ENCODE peak calls at places on chromosomes 2 and 18, in four cellular contexts. N is colonic mucosa, C is GM23338, T is pancreas. Q is an unnamed sample.

GRCh38 chr2:163719278-163719677 is 16.5 kb downstream of the FIGN start:
- DNase-seq in N (no peak), C (no peak), T (no peak), Q (no peak)

GRCh38 chr2:40348665-40349064 is 103.2 kb downstream of the SLC8A1 start:
- DNase-seq in N (no peak), C (no peak), T (no peak), Q (no peak)

GRCh38 chr18:31513189-31513907 is 15.4 kb downstream of the DSG2 start:
- DNase-seq in N (no peak), C (no peak), T (no peak), Q (no peak)

GRCh38 chr2:208726242-208726641 is 319.6 kb downstream of the PTH2R start:
- DNase-seq in N (no peak), C (no peak), T (no peak), Q (no peak)

GRCh38 chr2:27379840-27380625 is 501 bp downstream of the ZNF513 start:
- DNase-seq in N (peak; percentile 77), C (peak; percentile 42), T (no peak), Q (peak; percentile 53)

GRCh38 chr18:30093376-30093775 is 949.2 kb downstream of the DSC3 start:
- DNase-seq in N (no peak), C (no peak), T (no peak), Q (no peak)

GRCh38 chr18:61921621-61922235 is 28.9 kb upstream of the RNF152 start:
- DNase-seq in N (no peak), C (peak; percentile 4), T (no peak), Q (no peak)

GRCh38 chr2:188345020-188345419 is 53.3 kb downstream of the GULP1 start:
- DNase-seq in N (no peak), C (no peak), T (no peak), Q (no peak)

GRCh38 chr2:232783278-232783677 is 6.9 kb upstream of the KCNJ13 start:
- DNase-seq in N (no peak), C (no peak), T (no peak), Q (no peak)

GRCh38 chr2:49105506-49105905 is 48.8 kb downstream of the FSHR start:
- DNase-seq in N (no peak), C (peak; percentile 3), T (no peak), Q (no peak)

GRCh38 chr2:133862400-133862977 is 294.2 kb upstream of the NCKAP5 start:
- DNase-seq in N (no peak), C (no peak), T (no peak), Q (no peak)

GRCh38 chr2:167187910-167188595 is 299.8 kb downstream of the XIRP2 start:
- DNase-seq in N (no peak), C (no peak), T (no peak), Q (no peak)

GRCh38 chr18:55396267-55396905 is 191.6 kb downstream of the TCF4 start:
- DNase-seq in N (no peak), C (no peak), T (no peak), Q (no peak)

GRCh38 chr2:170713280-170714155 is 1.6 kb upstream of the SP5 start:
- DNase-seq in N (peak; percentile 20), C (peak; percentile 37), T (no peak), Q (no peak)

GRCh38 chr2:136131961-136132839 is 14.3 kb upstream of the CXCR4 start:
- DNase-seq in N (peak; percentile 22), C (no peak), T (no peak), Q (no peak)

GRCh38 chr2:29260151-29260772 is 145.0 kb downstream of the CLIP4 start:
- DNase-seq in N (no peak), C (no peak), T (no peak), Q (no peak)

GRCh38 chr2:31333527-31334183 is 80.9 kb downstream of the XDH start:
- DNase-seq in N (peak; percentile 82), C (peak; percentile 96), T (peak; percentile 82), Q (peak; percentile 51)

GRCh38 chr2:136917281-136917680 is 151.9 kb downstream of the THSD7B start:
- DNase-seq in N (no peak), C (peak; percentile 29), T (no peak), Q (no peak)

GRCh38 chr2:207167129-207167923 is 1.6 kb upstream of the KLF7 start:
- DNase-seq in N (no peak), C (no peak), T (no peak), Q (no peak)

GRCh38 chr2:171160630-171161424 is at the start of gene TLK1:
- DNase-seq in N (peak; percentile 78), C (peak; percentile 82), T (peak; percentile 78), Q (no peak)

GRCh38 chr2:238947920-238948710 is 100.2 kb downstream of the TWIST2 start:
- DNase-seq in N (peak; percentile 31), C (peak; percentile 10), T (no peak), Q (no peak)

DNA sequence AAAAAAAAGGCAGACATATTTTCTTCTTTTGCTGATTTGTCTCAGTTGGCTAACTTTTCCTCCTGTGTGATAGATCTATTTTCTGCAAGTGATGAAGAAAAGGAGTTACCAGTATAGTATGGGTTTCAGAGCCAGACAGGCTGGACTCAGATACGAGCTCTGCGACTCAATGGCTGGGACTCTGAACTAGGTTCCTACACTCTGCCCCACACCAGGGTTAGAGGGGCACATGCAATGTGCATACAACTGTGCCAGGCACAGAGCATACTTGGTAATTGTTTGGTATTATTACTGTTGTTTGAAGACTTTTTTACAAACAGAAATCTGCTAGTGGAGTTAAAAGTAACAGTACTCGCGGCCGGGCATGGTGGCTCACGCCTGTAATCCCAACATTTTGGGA is 21.8 kb downstream of the RNF149 start:
- DNase-seq in N (no peak), C (no peak), T (no peak), Q (no peak)
- H3K27ac ChIP-seq in N (no peak overlapping the region), C (no peak overlapping the region), T (no peak overlapping the region), Q (no peak overlapping the region)

DNA sequence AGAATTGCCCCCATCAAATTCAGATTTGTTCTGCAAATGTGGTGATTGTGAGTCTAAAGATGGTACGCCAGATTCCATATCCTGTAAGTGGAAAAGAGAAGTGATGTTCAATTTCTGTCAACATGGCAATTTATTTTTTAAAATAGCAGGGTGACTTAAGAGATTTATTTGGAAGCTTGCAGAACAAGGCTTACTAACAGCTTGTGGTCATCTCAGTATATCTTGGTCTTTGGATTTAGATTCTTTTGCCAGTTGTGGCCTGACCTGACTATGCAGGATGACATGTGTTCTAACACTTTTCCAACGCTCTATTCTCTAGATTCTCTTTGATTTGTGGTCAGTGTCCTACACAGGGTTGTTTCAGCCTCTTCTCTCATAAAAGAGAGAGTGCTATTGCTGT is 74.4 kb downstream of the MAP3K20 start:
- DNase-seq in N (no peak), C (no peak), T (no peak), Q (no peak)
- H3K4me1 ChIP-seq in N (no peaks in the 10 kb centered on the region), C (peaks cover 13% of the 10 kb centered on the region), T (no peaks in the 10 kb centered on the region), Q (peaks cover 13% of the 10 kb centered on the region)

GRCh38 chr18:13381331-13381730 is 162.8 kb downstream of the LDLRAD4 start:
- DNase-seq in N (no peak), C (no peak), T (no peak), Q (no peak)

GRCh38 chr18:13382683-13382989 is 164.1 kb downstream of the LDLRAD4 start:
- DNase-seq in N (no peak), C (no peak), T (no peak), Q (no peak)

GRCh38 chr18:13380671-13381070 is 162.1 kb downstream of the LDLRAD4 start:
- DNase-seq in N (no peak), C (no peak), T (no peak), Q (no peak)

GRCh38 chr18:13381907-13382682 is 163.5 kb downstream of the LDLRAD4 start:
- DNase-seq in N (peak; percentile 55), C (no peak), T (peak; percentile 42), Q (peak; percentile 46)

DNA sequence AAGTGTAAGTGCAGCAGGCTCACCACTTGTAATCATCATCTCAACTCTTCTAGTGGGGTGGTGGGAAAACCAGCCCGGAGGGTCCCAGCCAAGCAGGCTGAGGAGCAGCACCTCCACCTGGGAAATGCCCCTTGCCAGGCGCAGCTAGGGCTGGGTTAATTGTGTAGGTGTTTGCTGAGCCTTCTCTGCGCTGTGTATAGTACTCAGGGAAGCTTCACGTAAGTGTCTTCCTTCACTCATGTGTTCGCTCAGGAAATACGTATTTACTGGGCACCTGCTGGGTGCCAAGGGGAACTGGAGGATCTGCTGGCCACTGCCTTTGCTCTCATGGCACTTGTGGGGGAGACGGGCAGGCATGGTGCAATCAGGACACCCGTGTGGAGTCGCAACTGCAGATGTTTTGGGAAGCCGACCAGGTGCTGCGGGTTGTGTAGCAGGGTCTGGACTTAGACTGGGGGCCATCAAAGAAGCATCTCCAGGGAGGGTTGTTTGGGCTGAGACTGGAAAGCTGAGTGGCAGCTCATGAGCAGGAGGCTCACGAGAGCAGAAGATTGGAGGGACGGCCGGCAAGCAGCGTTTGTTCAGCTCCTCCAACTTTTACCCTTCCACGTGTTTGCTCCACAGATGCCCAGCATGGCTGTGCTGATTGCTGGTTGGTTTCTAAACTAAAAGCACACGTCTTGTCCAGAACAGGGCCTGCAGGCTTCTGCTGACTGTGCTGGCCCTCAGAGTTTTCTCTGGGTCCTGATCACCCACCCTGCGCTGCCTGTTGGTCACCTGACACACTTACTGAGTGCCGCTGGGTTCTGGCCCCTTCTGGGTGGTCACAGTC is 164.6 kb downstream of the LDLRAD4 start:
- DNase-seq in N (no peak), C (no peak), T (no peak), Q (no peak)
- H3K27ac ChIP-seq in N (peak overlapping the region; percentile 18), C (no peak overlapping the region), T (peak overlapping the region; percentile 60), Q (peak overlapping the region; percentile 88)

GRCh38 chr2:236974206-236974605 is 111.5 kb upstream of the COPS8 start:
- DNase-seq in N (no peak), C (no peak), T (no peak), Q (no peak)
- H3K4me1 ChIP-seq in N (no peaks in the 10 kb centered on the region), C (peaks cover 16% of the 10 kb centered on the region), T (no peaks in the 10 kb centered on the region), Q (no peaks in the 10 kb centered on the region)

DNA sequence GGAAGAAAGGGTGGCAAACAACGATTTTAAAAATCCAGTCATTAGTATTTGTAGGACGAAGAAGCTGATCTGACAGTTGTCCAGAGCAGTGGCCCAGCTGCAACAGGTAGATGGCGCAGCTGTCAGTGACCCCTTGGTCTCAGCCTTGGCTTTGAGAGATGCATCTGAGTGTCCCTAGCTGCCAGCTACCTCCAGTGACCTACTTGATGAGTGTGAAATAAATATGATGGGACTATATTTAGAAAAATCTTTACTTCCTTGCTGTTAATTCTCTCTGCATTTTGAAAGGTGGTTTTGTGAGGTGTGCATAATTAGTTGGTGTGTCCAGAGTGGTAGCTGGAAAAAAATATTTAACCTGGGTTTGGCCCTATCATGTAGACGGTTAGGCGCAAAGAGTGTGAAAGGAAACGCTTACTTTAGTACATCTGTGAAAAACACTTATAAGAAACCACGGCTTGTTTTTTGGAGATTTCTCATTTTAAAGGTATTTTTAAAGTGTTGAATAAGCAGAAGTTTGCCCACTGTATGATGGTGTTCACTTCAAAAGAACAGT is 962 bp downstream of the INPP1 start:
- DNase-seq in N (peak; percentile 75), C (peak; percentile 55), T (peak; percentile 48), Q (no peak)
- H3K27ac ChIP-seq in N (peak overlapping the region; percentile 91), C (no peak overlapping the region), T (peak overlapping the region; percentile 85), Q (peak overlapping the region; percentile 95)

DNA sequence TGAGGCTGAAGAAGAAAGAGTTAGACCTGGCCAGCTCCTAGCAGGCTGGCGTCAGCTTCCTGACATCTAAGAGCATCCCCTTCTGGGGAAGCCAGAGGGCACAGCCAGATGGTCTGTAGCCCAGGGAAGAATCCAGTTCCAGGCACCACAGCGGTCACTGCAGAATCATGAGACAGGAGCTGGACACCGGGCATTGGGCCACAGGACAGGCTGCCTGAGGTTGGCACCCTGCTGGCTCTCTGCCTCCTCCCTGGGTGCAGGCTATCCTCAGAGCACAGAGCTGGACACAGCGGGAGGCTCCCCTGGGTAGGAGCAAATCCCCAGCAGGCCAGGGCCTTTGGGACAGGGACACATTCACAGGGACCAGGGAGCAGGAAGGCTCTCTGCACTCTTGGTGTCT is 19.8 kb upstream of the ATOH8 start:
- DNase-seq in N (no peak), C (no peak), T (no peak), Q (no peak)
- H3K4me1 ChIP-seq in N (no peaks in the 10 kb centered on the region), C (no peaks in the 10 kb centered on the region), T (no peaks in the 10 kb centered on the region), Q (peaks cover 4% of the 10 kb centered on the region)

Q was measured in thoracic aorta.